ENCODE peak calls at places on chromosomes 11 and 22, in nine cellular contexts. One of them, this sample, is unnamed.

GRCh38 chr22:41517172-41518047 is 26.9 kb downstream of the POLR3H start:
- DNase-seq in tibial nerve: peak; percentile 93
- DNase-seq in heart left ventricle: peak; percentile 63
- DNase-seq in adrenal gland: peak; percentile 92
- DNase-seq in endothelial cell of umbilical vein: peak; percentile 64
- DNase-seq in body of pancreas: peak; percentile 78
- DNase-seq in AG10803: peak; percentile 53
- DNase-seq in stomach: peak; percentile 86
- DNase-seq in astrocyte of the spinal cord: peak; percentile 43
- DNase-seq in this sample: peak; percentile 62

GRCh38 chr11:108596701-108597100 is 3.1 kb upstream of the EXPH5 start:
- DNase-seq in astrocyte of the spinal cord: no peak
- DNase-seq in body of pancreas: no peak
- DNase-seq in endothelial cell of umbilical vein: no peak
- DNase-seq in heart left ventricle: no peak
- DNase-seq in adrenal gland: no peak
- DNase-seq in tibial nerve: no peak
- DNase-seq in stomach: no peak
- DNase-seq in AG10803: no peak
- DNase-seq in this sample: no peak

GRCh38 chr22:23698673-23699235 is 7.9 kb downstream of the RGL4 start:
- DNase-seq in adrenal gland: no peak
- DNase-seq in astrocyte of the spinal cord: no peak
- DNase-seq in stomach: no peak
- DNase-seq in endothelial cell of umbilical vein: no peak
- DNase-seq in body of pancreas: no peak
- DNase-seq in AG10803: no peak
- DNase-seq in heart left ventricle: no peak
- DNase-seq in tibial nerve: no peak
- DNase-seq in this sample: no peak

GRCh38 chr11:72599325-72600117 is 74.7 kb downstream of the PDE2A start:
- DNase-seq in AG10803: no peak
- DNase-seq in heart left ventricle: no peak
- DNase-seq in tibial nerve: no peak
- DNase-seq in stomach: no peak
- DNase-seq in astrocyte of the spinal cord: no peak
- DNase-seq in body of pancreas: no peak
- DNase-seq in endothelial cell of umbilical vein: no peak
- DNase-seq in adrenal gland: no peak
- DNase-seq in this sample: no peak

GRCh38 chr11:118621071-118621815 is 13.8 kb downstream of the PHLDB1 start:
- DNase-seq in astrocyte of the spinal cord: peak; percentile 93
- DNase-seq in adrenal gland: peak; percentile 94
- DNase-seq in stomach: peak; percentile 85
- DNase-seq in endothelial cell of umbilical vein: peak; percentile 93
- DNase-seq in tibial nerve: peak; percentile 85
- DNase-seq in heart left ventricle: peak; percentile 92
- DNase-seq in AG10803: peak; percentile 86
- DNase-seq in body of pancreas: peak; percentile 71
- DNase-seq in this sample: peak; percentile 90

GRCh38 chr11:40295466-40295865 is 1164.0 kb downstream of the LRRC4C start:
- DNase-seq in body of pancreas: no peak
- DNase-seq in adrenal gland: no peak
- DNase-seq in astrocyte of the spinal cord: no peak
- DNase-seq in heart left ventricle: no peak
- DNase-seq in AG10803: no peak
- DNase-seq in endothelial cell of umbilical vein: no peak
- DNase-seq in tibial nerve: no peak
- DNase-seq in stomach: no peak
- DNase-seq in this sample: no peak

GRCh38 chr22:19708323-19709011 is 5.8 kb upstream of the SEPTIN5 start:
- DNase-seq in stomach: no peak
- DNase-seq in astrocyte of the spinal cord: no peak
- DNase-seq in body of pancreas: no peak
- DNase-seq in AG10803: no peak
- DNase-seq in heart left ventricle: no peak
- DNase-seq in tibial nerve: no peak
- DNase-seq in adrenal gland: no peak
- DNase-seq in endothelial cell of umbilical vein: no peak
- DNase-seq in this sample: no peak

GRCh38 chr11:75896843-75897419 is 81.9 kb downstream of the UVRAG start:
- DNase-seq in AG10803: peak; percentile 56
- DNase-seq in endothelial cell of umbilical vein: peak; percentile 63
- DNase-seq in body of pancreas: no peak
- DNase-seq in astrocyte of the spinal cord: peak; percentile 62
- DNase-seq in adrenal gland: no peak
- DNase-seq in stomach: no peak
- DNase-seq in heart left ventricle: no peak
- DNase-seq in tibial nerve: no peak
- DNase-seq in this sample: peak; percentile 66

GRCh38 chr11:57512646-57513445 is 2.7 kb downstream of the SLC43A1 start:
- DNase-seq in stomach: no peak
- DNase-seq in astrocyte of the spinal cord: no peak
- DNase-seq in endothelial cell of umbilical vein: no peak
- DNase-seq in body of pancreas: no peak
- DNase-seq in AG10803: no peak
- DNase-seq in tibial nerve: no peak
- DNase-seq in heart left ventricle: no peak
- DNase-seq in adrenal gland: no peak
- DNase-seq in this sample: no peak

GRCh38 chr11:74085542-74085892 is 76.6 kb upstream of the UCP3 start:
- DNase-seq in astrocyte of the spinal cord: no peak
- DNase-seq in endothelial cell of umbilical vein: no peak
- DNase-seq in body of pancreas: no peak
- DNase-seq in heart left ventricle: no peak
- DNase-seq in stomach: no peak
- DNase-seq in adrenal gland: peak; percentile 51
- DNase-seq in AG10803: no peak
- DNase-seq in tibial nerve: peak; percentile 33
- DNase-seq in this sample: peak; percentile 70

GRCh38 chr11:92767416-92767815 is 202.0 kb upstream of the MTNR1B start:
- DNase-seq in stomach: no peak
- DNase-seq in heart left ventricle: no peak
- DNase-seq in adrenal gland: no peak
- DNase-seq in endothelial cell of umbilical vein: no peak
- DNase-seq in body of pancreas: no peak
- DNase-seq in tibial nerve: no peak
- DNase-seq in astrocyte of the spinal cord: no peak
- DNase-seq in AG10803: no peak
- DNase-seq in this sample: no peak

DNA sequence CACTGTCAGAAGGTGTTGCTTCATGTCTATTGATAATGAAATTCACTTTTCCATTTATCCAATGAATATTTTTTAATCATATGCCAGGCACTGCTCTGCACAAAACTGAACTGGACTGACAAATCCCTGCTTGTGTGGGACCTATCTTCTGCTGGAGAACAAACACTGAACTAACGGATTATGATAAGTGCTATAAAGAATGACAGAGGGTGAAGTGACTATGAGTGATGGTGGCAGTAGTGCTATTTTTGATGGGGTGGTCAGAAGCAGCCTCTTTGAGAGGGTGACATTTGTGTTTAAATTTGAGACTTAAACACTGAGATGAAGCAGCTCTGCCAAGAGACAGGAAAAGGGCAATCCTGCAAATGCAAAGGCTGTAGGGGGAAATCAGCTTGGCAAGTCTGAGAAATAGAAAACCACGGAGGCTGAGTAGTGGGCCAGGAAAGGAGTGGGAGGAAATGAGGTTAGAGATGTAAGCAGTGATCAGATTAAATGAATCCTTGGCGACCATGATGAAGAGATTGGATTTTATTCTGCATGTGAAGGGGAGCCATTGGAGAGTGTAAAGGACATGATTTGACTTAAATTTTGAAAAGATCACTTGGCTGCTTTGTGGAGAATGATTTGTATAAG is 6.0 kb downstream of the TBCEL start:
- DNase-seq in AG10803: no peak
- DNase-seq in heart left ventricle: no peak
- DNase-seq in tibial nerve: no peak
- DNase-seq in stomach: no peak
- DNase-seq in body of pancreas: no peak
- DNase-seq in adrenal gland: no peak
- DNase-seq in astrocyte of the spinal cord: no peak
- DNase-seq in endothelial cell of umbilical vein: no peak
- DNase-seq in this sample: no peak
- TF ChIP-seq CTCF in AG10803: no peak
- TF ChIP-seq CTCF in heart left ventricle: no peak
- TF ChIP-seq CTCF in tibial nerve: no peak
- TF ChIP-seq CTCF in stomach: no peak
- TF ChIP-seq CTCF in body of pancreas: no peak
- TF ChIP-seq CTCF in adrenal gland: no peak
- TF ChIP-seq CTCF in astrocyte of the spinal cord: no peak
- TF ChIP-seq CTCF in endothelial cell of umbilical vein: no peak
- TF ChIP-seq CTCF in this sample: no peak

DNA sequence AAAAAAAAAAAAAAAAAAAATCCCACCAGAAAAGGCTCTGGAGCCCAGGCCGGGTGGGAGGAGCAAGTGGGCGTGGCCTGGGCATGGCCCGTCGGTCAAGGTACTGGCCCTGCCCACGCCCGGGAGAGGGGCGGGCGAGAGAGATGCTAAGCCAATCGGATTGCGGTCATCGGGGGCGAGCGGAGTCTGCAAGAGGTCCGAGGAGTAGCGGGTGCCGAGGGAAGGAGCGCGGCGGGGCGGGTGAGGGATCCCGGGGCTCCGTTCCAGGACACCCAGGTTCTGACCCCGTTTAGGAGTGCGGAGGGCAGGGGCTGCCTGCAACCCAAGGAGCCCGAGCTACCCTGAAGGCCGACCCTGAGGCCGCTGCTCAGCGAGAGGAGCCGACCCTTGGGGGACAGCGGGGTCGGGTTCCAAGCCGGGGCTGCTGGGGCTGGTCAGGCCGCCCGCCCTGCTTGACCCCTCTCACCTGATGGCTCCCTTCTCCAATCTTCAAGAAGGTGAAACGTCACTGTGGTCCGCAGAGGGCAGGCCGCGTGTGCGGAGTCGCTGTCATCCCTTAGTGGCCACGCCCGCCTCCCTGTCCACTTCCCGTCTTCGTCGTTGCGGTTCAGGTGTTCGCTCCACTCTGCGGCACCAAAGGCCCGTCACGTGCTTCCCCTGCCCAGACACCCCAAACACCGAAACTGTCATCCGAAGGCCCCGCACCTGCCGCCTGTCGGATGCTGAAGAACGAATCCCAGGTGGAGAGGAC is 11.1 kb upstream of the TAB1 start:
- DNase-seq in astrocyte of the spinal cord: peak; percentile 82
- DNase-seq in adrenal gland: peak; percentile 91
- DNase-seq in AG10803: peak; percentile 61
- DNase-seq in body of pancreas: peak; percentile 80
- DNase-seq in endothelial cell of umbilical vein: peak; percentile 81
- DNase-seq in stomach: peak; percentile 76
- DNase-seq in heart left ventricle: peak; percentile 83
- DNase-seq in tibial nerve: peak; percentile 62
- DNase-seq in this sample: peak; percentile 88
- H3K4me3 ChIP-seq in astrocyte of the spinal cord: peak overlapping the region; percentile 53
- H3K4me3 ChIP-seq in adrenal gland: no peak overlapping the region
- H3K4me3 ChIP-seq in AG10803: peak overlapping the region; percentile 55
- H3K4me3 ChIP-seq in body of pancreas: peak overlapping the region; percentile 1
- H3K4me3 ChIP-seq in endothelial cell of umbilical vein: peak overlapping the region; percentile 24
- H3K4me3 ChIP-seq in stomach: peak overlapping the region; percentile 58
- H3K4me3 ChIP-seq in heart left ventricle: peak overlapping the region; percentile 53
- H3K4me3 ChIP-seq in tibial nerve: peak overlapping the region; percentile 61
- H3K4me3 ChIP-seq in this sample: peak overlapping the region; percentile 65

GRCh38 chr11:35802221-35802620 is 139.6 kb downstream of the TRIM44 start:
- DNase-seq in AG10803: no peak
- DNase-seq in tibial nerve: no peak
- DNase-seq in stomach: no peak
- DNase-seq in heart left ventricle: no peak
- DNase-seq in body of pancreas: no peak
- DNase-seq in astrocyte of the spinal cord: no peak
- DNase-seq in endothelial cell of umbilical vein: no peak
- DNase-seq in adrenal gland: no peak
- DNase-seq in this sample: no peak

GRCh38 chr11:35800970-35801953 is 138.7 kb downstream of the TRIM44 start:
- DNase-seq in AG10803: no peak
- DNase-seq in tibial nerve: no peak
- DNase-seq in adrenal gland: no peak
- DNase-seq in astrocyte of the spinal cord: peak; percentile 37
- DNase-seq in stomach: no peak
- DNase-seq in endothelial cell of umbilical vein: peak; percentile 56
- DNase-seq in heart left ventricle: no peak
- DNase-seq in body of pancreas: no peak
- DNase-seq in this sample: peak; percentile 29

GRCh38 chr11:35798423-35798822 is 135.8 kb downstream of the TRIM44 start:
- DNase-seq in endothelial cell of umbilical vein: peak; percentile 37
- DNase-seq in astrocyte of the spinal cord: no peak
- DNase-seq in AG10803: no peak
- DNase-seq in body of pancreas: no peak
- DNase-seq in adrenal gland: no peak
- DNase-seq in heart left ventricle: no peak
- DNase-seq in stomach: no peak
- DNase-seq in tibial nerve: no peak
- DNase-seq in this sample: no peak

GRCh38 chr11:35798983-35799382 is 136.4 kb downstream of the TRIM44 start:
- DNase-seq in tibial nerve: no peak
- DNase-seq in astrocyte of the spinal cord: no peak
- DNase-seq in AG10803: no peak
- DNase-seq in adrenal gland: no peak
- DNase-seq in stomach: no peak
- DNase-seq in endothelial cell of umbilical vein: no peak
- DNase-seq in heart left ventricle: no peak
- DNase-seq in body of pancreas: peak; percentile 72
- DNase-seq in this sample: no peak

DNA sequence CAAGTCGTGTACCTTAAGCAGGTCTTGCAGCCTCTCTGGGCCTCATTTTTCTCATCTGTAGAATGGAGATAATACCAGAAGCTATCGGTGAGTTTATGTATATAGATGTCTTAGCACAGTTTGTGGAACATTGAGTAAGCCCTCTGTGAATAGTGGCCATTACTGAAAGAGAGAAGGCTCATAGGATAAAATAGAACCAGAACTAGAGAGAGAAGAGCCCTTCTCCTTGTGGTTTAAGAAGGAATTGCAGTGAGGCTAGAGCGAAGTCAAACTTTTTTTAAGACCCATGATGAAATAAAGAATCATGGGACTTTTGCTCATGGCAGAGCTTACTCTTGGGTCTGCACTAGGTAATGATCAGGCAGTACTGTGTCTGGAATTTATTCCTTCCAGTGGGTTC is 137.1 kb downstream of the TRIM44 start:
- DNase-seq in heart left ventricle: no peak
- DNase-seq in adrenal gland: no peak
- DNase-seq in AG10803: no peak
- DNase-seq in astrocyte of the spinal cord: no peak
- DNase-seq in tibial nerve: no peak
- DNase-seq in endothelial cell of umbilical vein: no peak
- DNase-seq in body of pancreas: no peak
- DNase-seq in stomach: no peak
- DNase-seq in this sample: no peak
- TF ChIP-seq CTCF in heart left ventricle: no peak
- TF ChIP-seq CTCF in adrenal gland: no peak
- TF ChIP-seq CTCF in AG10803: no peak
- TF ChIP-seq CTCF in astrocyte of the spinal cord: no peak
- TF ChIP-seq CTCF in tibial nerve: no peak
- TF ChIP-seq CTCF in endothelial cell of umbilical vein: no peak
- TF ChIP-seq CTCF in body of pancreas: no peak
- TF ChIP-seq CTCF in stomach: no peak
- TF ChIP-seq CTCF in this sample: no peak

DNA sequence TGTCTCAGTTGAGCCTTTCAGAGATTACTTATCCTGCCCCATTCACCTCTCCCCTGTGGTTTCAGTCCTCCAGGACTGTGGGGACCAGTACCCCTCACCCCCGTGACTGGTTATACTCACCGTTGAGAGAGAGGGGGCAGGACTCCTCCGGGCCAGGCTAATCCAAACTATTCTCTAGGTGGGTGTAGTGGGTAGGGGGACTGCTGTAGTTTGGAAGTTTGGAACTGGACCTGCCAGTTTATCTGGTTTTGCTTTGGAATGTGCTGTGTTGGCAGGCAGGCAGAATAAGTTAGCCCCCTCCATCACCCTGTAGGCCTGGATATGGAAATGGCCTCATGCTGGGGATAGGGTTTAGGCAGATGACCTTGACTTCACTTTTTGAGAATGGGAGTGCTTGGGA is 13.5 kb downstream of the TEAD1 start:
- DNase-seq in adrenal gland: no peak
- DNase-seq in body of pancreas: peak; percentile 41
- DNase-seq in endothelial cell of umbilical vein: no peak
- DNase-seq in astrocyte of the spinal cord: no peak
- DNase-seq in AG10803: no peak
- DNase-seq in tibial nerve: no peak
- DNase-seq in stomach: no peak
- DNase-seq in heart left ventricle: no peak
- DNase-seq in this sample: no peak
- H3K4me3 ChIP-seq in adrenal gland: no peak overlapping the region
- H3K4me3 ChIP-seq in body of pancreas: no peak overlapping the region
- H3K4me3 ChIP-seq in endothelial cell of umbilical vein: no peak overlapping the region
- H3K4me3 ChIP-seq in astrocyte of the spinal cord: no peak overlapping the region
- H3K4me3 ChIP-seq in AG10803: no peak overlapping the region
- H3K4me3 ChIP-seq in tibial nerve: no peak overlapping the region
- H3K4me3 ChIP-seq in stomach: no peak overlapping the region
- H3K4me3 ChIP-seq in heart left ventricle: no peak overlapping the region
- H3K4me3 ChIP-seq in this sample: no peak overlapping the region

This sample was measured in choroid plexus epithelial cell.